ENCODE peak calls at places on chromosomes 2 and 18, in six cellular contexts. C is activated T-helper 9 cell treated with anti-CD3 and anti-CD28 coated beads, Interleukin-2, amount 50 U/mL, for 16 hours; G is activated CD4-positive, alpha-beta T cell treated with anti-CD3 and anti-CD28 coated beads, Interleukin-2, amount 50 U/mL, for 1 hour; T is NCI-H774; I is naive B cell; M is H54. A is an unnamed sample.

GRCh38 chr2:172655091-172655837 is 80.4 kb upstream of the RAPGEF4 start:
- DNase-seq in C (no peak), G (no peak), T (no peak), I (no peak), M (peak), A (no peak)

GRCh38 chr18:2905802-2906521 is 59.2 kb downstream of the EMILIN2 start:
- DNase-seq in C (peak), G (peak), T (peak), I (peak), M (no peak), A (no peak)

GRCh38 chr2:137115081-137115713 is 349.9 kb downstream of the THSD7B start:
- DNase-seq in C (no peak), G (no peak), T (no peak), I (no peak), M (no peak), A (no peak)

GRCh38 chr18:59300676-59301285 is 17.7 kb downstream of the CPLX4 start:
- DNase-seq in C (no peak), G (no peak), T (no peak), I (no peak), M (peak), A (peak)

GRCh38 chr2:68653538-68653982 is 10.2 kb downstream of the PROKR1 start:
- DNase-seq in C (no peak), G (no peak), T (no peak), I (no peak), M (peak), A (no peak)

GRCh38 chr2:98134601-98135000 is 47.6 kb downstream of the VWA3B start:
- DNase-seq in C (no peak), G (no peak), T (no peak), I (no peak), M (no peak), A (no peak)

GRCh38 chr2:177427316-177427715 is 34.7 kb downstream of the AGPS start:
- DNase-seq in C (no peak), G (no peak), T (no peak), I (no peak), M (no peak), A (no peak)

GRCh38 chr18:78647018-78647417 is 332.6 kb upstream of the SALL3 start:
- DNase-seq in C (no peak), G (no peak), T (no peak), I (no peak), M (peak), A (no peak)

GRCh38 chr2:152715854-152716428 is 1.3 kb downstream of the PRPF40A start:
- DNase-seq in C (no peak), G (no peak), T (no peak), I (no peak), M (no peak), A (peak)

GRCh38 chr18:41905786-41906527 is 49.1 kb upstream of the PIK3C3 start:
- DNase-seq in C (no peak), G (no peak), T (no peak), I (no peak), M (no peak), A (no peak)

GRCh38 chr18:79490593-79491551 is 95.1 kb downstream of the NFATC1 start:
- DNase-seq in C (no peak), G (no peak), T (no peak), I (no peak), M (no peak), A (no peak)

GRCh38 chr18:8416212-8417019 is 192.8 kb upstream of the RAB12 start:
- DNase-seq in C (no peak), G (no peak), T (no peak), I (no peak), M (no peak), A (peak)

GRCh38 chr2:219071189-219071816 is 10.6 kb upstream of the IHH start:
- DNase-seq in C (no peak), G (no peak), T (no peak), I (no peak), M (peak), A (peak)

GRCh38 chr18:11728247-11728646 is 39.2 kb downstream of the GNAL start:
- DNase-seq in C (no peak), G (no peak), T (no peak), I (no peak), M (no peak), A (no peak)

GRCh38 chr18:8947576-8947975 is 154.9 kb upstream of the NDUFV2 start:
- DNase-seq in C (no peak), G (no peak), T (no peak), I (no peak), M (no peak), A (no peak)

GRCh38 chr2:160329196-160329595 is 129.1 kb upstream of the ITGB6 start:
- DNase-seq in C (no peak), G (no peak), T (no peak), I (no peak), M (no peak), A (no peak)

GRCh38 chr2:151827564-151828142 is 568 bp downstream of the ARL5A start:
- DNase-seq in C (peak), G (no peak), T (no peak), I (no peak), M (no peak), A (peak)

GRCh38 chr2:15560988-15561573 is at the start of gene NBAS:
- DNase-seq in C (peak), G (peak), T (peak), I (peak), M (peak), A (peak)

GRCh38 chr18:45359275-45360009 is 255.8 kb upstream of the SLC14A2 start:
- DNase-seq in C (no peak), G (no peak), T (peak), I (no peak), M (no peak), A (peak)

GRCh38 chr2:43076676-43077075 is 149.7 kb downstream of the ZFP36L2 start:
- DNase-seq in C (no peak), G (no peak), T (no peak), I (no peak), M (no peak), A (no peak)

GRCh38 chr2:18104583-18105224 is 226.2 kb downstream of the KCNS3 start:
- DNase-seq in C (no peak), G (no peak), T (no peak), I (no peak), M (no peak), A (peak)

GRCh38 chr18:49886891-49887764 is 73.8 kb upstream of the ACAA2 start:
- DNase-seq in C (no peak), G (no peak), T (no peak), I (no peak), M (no peak), A (no peak)

GRCh38 chr2:8395718-8396117 is 286.1 kb upstream of the ID2 start:
- DNase-seq in C (no peak), G (no peak), T (no peak), I (no peak), M (no peak), A (no peak)

GRCh38 chr2:114862234-114862633 is 419.8 kb downstream of the DPP10 start:
- DNase-seq in C (no peak), G (no peak), T (no peak), I (no peak), M (no peak), A (no peak)

GRCh38 chr2:74379851-74380789 is at the start of gene DCTN1:
- DNase-seq in C (no peak), G (no peak), T (no peak), I (no peak), M (peak), A (no peak)

GRCh38 chr2:76008001-76008702 is 297.4 kb upstream of the GCFC2 start:
- DNase-seq in C (no peak), G (no peak), T (peak), I (no peak), M (no peak), A (no peak)

GRCh38 chr2:105344704-105345345 is 7.5 kb downstream of the C2orf49 start:
- DNase-seq in C (no peak), G (no peak), T (no peak), I (peak), M (no peak), A (peak)

GRCh38 chr2:240600451-240600961 is 14.0 kb downstream of the CAPN10 start:
- DNase-seq in C (no peak), G (no peak), T (no peak), I (no peak), M (no peak), A (no peak)

GRCh38 chr2:218097975-218098374 is 27.9 kb upstream of the CXCR2 start:
- DNase-seq in C (no peak), G (no peak), T (no peak), I (no peak), M (no peak), A (no peak)

GRCh38 chr18:13051950-13052349 is 60.8 kb downstream of the CEP192 start:
- DNase-seq in C (no peak), G (no peak), T (no peak), I (peak), M (no peak), A (no peak)

GRCh38 chr18:47906408-47906807 is 24.1 kb downstream of the SMAD2 start:
- DNase-seq in C (no peak), G (no peak), T (no peak), I (no peak), M (no peak), A (no peak)

A was measured in PC-9.